ENCODE peak calls at places on chromosomes 5 and 9, in eight cellular contexts. K is HCT116, X is breast epithelium, Q is A549, S is left lung, Y is lower lobe of right lung, E is right lobe of liver, H is kidney. I is an unnamed sample.

GRCh38 chr9:127132921-127133647 is 10.6 kb upstream of the ANGPTL2 start:
- DNase-seq in K (no peak), Q (no peak), Y (peak; percentile 56), E (no peak), X (no peak), H (no peak), S (peak; percentile 68), I (no peak)

GRCh38 chr5:28009526-28010025 is 971.2 kb upstream of the CDH9 start:
- DNase-seq in X (no peak), Q (no peak), H (no peak), Y (no peak), S (no peak), E (no peak), K (no peak), I (no peak)

GRCh38 chr5:80754900-80755299 is 100.1 kb upstream of the DHFR start:
- DNase-seq in E (no peak), H (no peak), K (no peak), Y (no peak), Q (no peak), S (no peak), X (no peak), I (peak; percentile 36)

GRCh38 chr5:181217111-181217804 is 5.8 kb upstream of the TRIM41 start:
- DNase-seq in S (peak; percentile 54), Y (peak; percentile 61), X (no peak), K (no peak), H (no peak), Q (peak; percentile 65), E (peak; percentile 44), I (peak; percentile 89)

GRCh38 chr9:87868635-87869034 is 14.0 kb upstream of the SPATA31E1 start:
- DNase-seq in H (no peak), Q (no peak), X (no peak), K (no peak), Y (no peak), E (no peak), S (no peak), I (no peak)

GRCh38 chr9:80878556-80878955 is 810.8 kb downstream of the TLE1 start:
- DNase-seq in S (no peak), Y (no peak), Q (no peak), E (no peak), K (no peak), X (no peak), H (no peak), I (no peak)

GRCh38 chr5:55364537-55365055 is 56.8 kb downstream of the MTREX start:
- DNase-seq in Q (no peak), K (no peak), Y (no peak), E (no peak), H (no peak), S (no peak), X (no peak), I (no peak)

GRCh38 chr5:177043958-177044357 is 21.5 kb downstream of the ZNF346 start:
- DNase-seq in S (no peak), Y (no peak), X (no peak), H (no peak), E (no peak), Q (no peak), K (no peak), I (peak; percentile 65)

DNA sequence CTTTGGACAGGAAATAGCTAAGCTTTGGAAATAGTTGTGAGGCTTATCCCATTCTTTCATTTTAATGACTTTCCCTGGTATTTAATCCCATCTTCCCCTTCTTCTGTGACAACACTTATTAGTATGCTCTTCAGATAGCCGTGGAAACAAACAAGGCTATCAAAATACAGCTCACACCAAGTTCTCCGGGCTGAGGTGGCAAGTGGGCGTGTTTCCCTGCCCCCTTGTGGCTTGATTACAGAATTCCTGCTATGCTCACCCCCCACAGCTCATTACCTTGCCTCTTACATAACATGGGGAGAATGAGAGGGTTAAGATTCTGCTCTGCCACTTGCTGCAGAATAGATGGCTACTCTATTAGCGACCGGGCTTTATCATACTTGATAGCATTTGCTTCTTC is 437.1 kb upstream of the TLE4 start:
- DNase-seq in Q (no peak), Y (no peak), E (no peak), H (no peak), K (peak; percentile 12), S (no peak), X (no peak), I (no peak)
- TF ChIP-seq CTCF in Q (no peak), Y (no peak), E (no peak), H (no peak), K (peak; percentile 41), S (no peak), X (no peak), I (peak; percentile 28)

DNA sequence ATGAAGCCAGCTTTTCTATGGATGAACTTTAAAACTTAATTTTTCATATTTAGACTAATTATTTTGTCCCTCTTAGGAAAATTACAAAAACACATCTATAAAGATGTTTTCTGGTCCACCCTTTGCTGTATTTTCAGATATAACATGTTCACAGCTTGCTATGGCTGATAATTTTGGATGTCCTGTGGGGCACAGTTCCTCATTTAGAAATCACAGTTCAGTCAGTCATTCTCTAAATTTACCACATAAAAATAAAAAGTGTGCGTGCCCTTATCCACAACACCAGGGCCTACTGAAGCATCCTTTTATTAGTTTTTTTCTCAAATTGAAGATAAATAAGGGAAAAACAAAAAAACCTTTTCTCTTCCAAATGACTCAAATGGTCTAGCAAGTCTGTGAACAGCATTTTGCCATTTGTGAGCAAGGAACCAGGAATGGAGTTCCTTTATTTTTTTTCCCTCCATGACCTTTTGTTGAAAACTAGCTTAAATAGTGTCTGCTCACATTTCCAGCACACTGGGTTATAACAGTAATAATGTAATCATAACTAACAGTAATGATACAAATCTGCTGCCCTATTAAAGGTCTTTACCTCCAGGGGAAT is 87.1 kb downstream of the CEMIP2 start:
- DNase-seq in H (no peak), E (no peak), Q (no peak), X (no peak), S (no peak), K (no peak), Y (no peak), I (no peak)
- H3K4me1 ChIP-seq in H (peaks cover 24% of the 10 kb centered on the region), E (peaks cover 85% of the 10 kb centered on the region), Q (peaks cover 100% of the 10 kb centered on the region), X (peaks cover 11% of the 10 kb centered on the region), S (peaks cover 25% of the 10 kb centered on the region), K (peaks cover 80% of the 10 kb centered on the region), Y (peaks cover 87% of the 10 kb centered on the region), I (peaks cover 81% of the 10 kb centered on the region)

DNA sequence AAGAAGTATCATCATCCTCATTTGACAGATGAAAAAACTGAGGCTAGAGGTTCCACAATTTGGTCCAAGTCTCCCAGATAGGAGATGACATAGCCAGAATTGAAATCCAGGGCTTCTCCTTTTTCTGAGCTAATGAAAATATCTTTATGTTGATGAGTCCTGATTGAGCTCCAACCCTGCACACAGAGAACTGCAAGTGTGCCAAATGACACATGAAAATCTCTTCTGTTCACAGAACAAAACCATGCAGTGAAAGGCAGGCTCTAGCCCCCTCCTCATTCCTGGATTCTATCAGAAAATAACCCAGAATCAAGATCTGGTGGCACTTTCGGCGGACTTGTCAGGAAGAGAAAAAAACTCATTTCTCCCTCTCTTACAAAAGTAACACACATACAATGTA is 124.0 kb downstream of the GLIS3 start:
- DNase-seq in Q (no peak), S (no peak), H (no peak), Y (no peak), K (no peak), E (no peak), X (no peak), I (no peak)
- TF ChIP-seq CTCF in Q (no peak), S (no peak), H (no peak), Y (no peak), K (no peak), E (no peak), X (no peak), I (no peak)

GRCh38 chr9:112044183-112044582 is 130.9 kb downstream of the SUSD1 start:
- DNase-seq in K (no peak), Y (no peak), S (no peak), X (no peak), E (no peak), H (no peak), Q (no peak), I (no peak)
- H3K4me1 ChIP-seq in K (peaks cover 67% of the 10 kb centered on the region), Y (peaks cover 4% of the 10 kb centered on the region), S (peaks cover 3% of the 10 kb centered on the region), X (no peaks in the 10 kb centered on the region), E (no peaks in the 10 kb centered on the region), H (peaks cover 8% of the 10 kb centered on the region), Q (peaks cover 60% of the 10 kb centered on the region), I (peaks cover 59% of the 10 kb centered on the region)

DNA sequence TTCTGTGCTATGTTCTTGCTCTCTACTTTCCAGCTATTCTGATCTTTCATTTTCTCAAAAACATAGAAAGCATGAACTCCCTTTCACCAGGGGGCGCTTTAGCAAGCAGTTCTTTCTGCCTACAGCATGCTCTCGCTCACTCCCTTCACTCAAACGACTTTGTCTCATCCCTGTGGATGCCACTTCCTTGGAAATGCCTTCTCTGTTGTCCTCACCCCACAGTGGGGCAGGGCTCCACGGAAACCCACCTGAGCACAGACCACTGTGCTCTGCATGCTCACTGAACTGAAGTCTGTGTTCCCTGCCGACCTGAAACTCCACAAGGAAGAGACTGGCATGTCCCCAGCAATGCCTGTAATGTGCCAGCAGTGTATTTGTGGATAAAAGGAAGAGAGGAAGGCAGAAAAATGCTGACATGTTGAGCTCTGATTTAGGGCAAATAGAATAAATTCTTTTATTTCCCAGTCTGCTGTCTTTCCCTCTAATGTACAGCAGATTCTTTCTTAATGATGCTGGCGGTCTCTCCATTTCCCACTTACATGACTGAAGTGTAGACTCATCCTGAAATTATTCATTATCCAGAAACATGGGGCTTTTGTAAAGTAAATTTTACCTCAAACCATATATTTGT is 4.9 kb upstream of the ROR2 start:
- DNase-seq in E (no peak), Y (no peak), S (no peak), H (no peak), X (no peak), Q (peak; percentile 63), K (peak; percentile 54), I (peak; percentile 92)
- TF ChIP-seq CTCF in E (peak; percentile 43), Y (peak; percentile 53), S (peak; percentile 23), H (peak; percentile 39), X (peak; percentile 45), Q (peak; percentile 83), K (peak; percentile 88), I (peak; percentile 87)

GRCh38 chr9:134384811-134385479 is 58.7 kb downstream of the RXRA start:
- DNase-seq in X (no peak), K (no peak), E (no peak), S (no peak), Q (no peak), Y (no peak), H (no peak), I (peak; percentile 97)

GRCh38 chr9:134382733-134383132 is 56.5 kb downstream of the RXRA start:
- DNase-seq in H (no peak), Q (no peak), Y (no peak), E (peak; percentile 76), S (no peak), K (no peak), X (no peak), I (no peak)

GRCh38 chr9:134381671-134382505 is 55.6 kb downstream of the RXRA start:
- DNase-seq in K (no peak), E (peak; percentile 67), S (no peak), Q (no peak), X (no peak), H (no peak), Y (peak; percentile 71), I (no peak)

GRCh38 chr9:134381262-134381661 is 55.0 kb downstream of the RXRA start:
- DNase-seq in S (no peak), H (no peak), Q (no peak), K (no peak), X (no peak), E (no peak), Y (no peak), I (no peak)

DNA sequence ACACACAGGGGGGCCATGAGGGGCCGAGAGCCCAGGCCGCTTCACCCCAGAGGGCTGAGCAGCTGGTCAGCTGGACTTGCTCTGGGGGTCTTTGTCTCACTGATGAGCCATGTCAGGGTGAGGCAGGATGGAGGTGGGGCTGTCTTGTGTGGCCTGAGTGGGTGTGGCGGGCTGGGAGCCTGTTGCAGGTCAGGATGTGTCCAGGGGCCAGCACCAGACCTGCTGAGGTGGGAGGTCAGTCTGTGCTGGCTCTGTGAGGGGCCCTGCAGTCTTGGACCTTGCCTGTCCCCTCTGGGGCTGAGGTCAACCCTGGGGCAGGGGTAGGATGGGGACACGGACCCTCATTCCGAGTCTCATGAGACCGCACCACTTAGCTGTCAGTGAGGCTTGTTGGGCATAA is 56.9 kb downstream of the RXRA start:
- DNase-seq in Q (no peak), E (no peak), S (no peak), H (no peak), Y (no peak), X (no peak), K (no peak), I (no peak)
- H3K4me1 ChIP-seq in Q (peaks cover 95% of the 10 kb centered on the region), E (peaks cover 98% of the 10 kb centered on the region), S (peaks cover 25% of the 10 kb centered on the region), H (peaks cover 48% of the 10 kb centered on the region), Y (peaks cover 95% of the 10 kb centered on the region), X (peaks cover 46% of the 10 kb centered on the region), K (peaks cover 73% of the 10 kb centered on the region), I (peaks cover 44% of the 10 kb centered on the region)